ENCODE peak calls at places on chromosomes 4 and X, in seven cellular contexts. One of them, this sample, is unnamed.

GRCh38 chr4:122152699-122153328 is 683 bp downstream of the BLTP1 start:
- DNase-seq in colonic mucosa: peak
- DNase-seq in neural progenitor cell: peak
- DNase-seq in GM12865: peak
- DNase-seq in bronchial epithelial cell: peak
- DNase-seq in IMR-90: peak
- DNase-seq in fibroblast of lung: peak
- DNase-seq in this sample: peak

GRCh38 chr4:123954220-123954619 is 557.6 kb downstream of the SPRY1 start:
- DNase-seq in fibroblast of lung: no peak
- DNase-seq in colonic mucosa: no peak
- DNase-seq in neural progenitor cell: no peak
- DNase-seq in bronchial epithelial cell: no peak
- DNase-seq in IMR-90: no peak
- DNase-seq in GM12865: no peak
- DNase-seq in this sample: no peak

GRCh38 chr4:81845273-81845672 is 373.6 kb upstream of the RASGEF1B start:
- DNase-seq in bronchial epithelial cell: no peak
- DNase-seq in IMR-90: no peak
- DNase-seq in GM12865: no peak
- DNase-seq in fibroblast of lung: no peak
- DNase-seq in colonic mucosa: no peak
- DNase-seq in neural progenitor cell: no peak
- DNase-seq in this sample: no peak

GRCh38 chrX:40109288-40110008 is 11.7 kb upstream of the BCOR start:
- DNase-seq in IMR-90: peak
- DNase-seq in neural progenitor cell: peak
- DNase-seq in GM12865: peak
- DNase-seq in bronchial epithelial cell: no peak
- DNase-seq in colonic mucosa: peak
- DNase-seq in fibroblast of lung: peak
- DNase-seq in this sample: no peak

GRCh38 chr4:142407569-142407968 is 438.5 kb downstream of the INPP4B start:
- DNase-seq in fibroblast of lung: peak
- DNase-seq in colonic mucosa: no peak
- DNase-seq in bronchial epithelial cell: no peak
- DNase-seq in IMR-90: no peak
- DNase-seq in GM12865: no peak
- DNase-seq in neural progenitor cell: no peak
- DNase-seq in this sample: no peak

GRCh38 chrX:11351375-11352295 is 58.4 kb downstream of the AMELX start:
- DNase-seq in fibroblast of lung: peak
- DNase-seq in GM12865: no peak
- DNase-seq in neural progenitor cell: no peak
- DNase-seq in IMR-90: peak
- DNase-seq in colonic mucosa: peak
- DNase-seq in bronchial epithelial cell: no peak
- DNase-seq in this sample: no peak

GRCh38 chr4:124018383-124019317 is 622.1 kb downstream of the SPRY1 start:
- DNase-seq in neural progenitor cell: no peak
- DNase-seq in colonic mucosa: no peak
- DNase-seq in IMR-90: peak
- DNase-seq in GM12865: peak
- DNase-seq in bronchial epithelial cell: no peak
- DNase-seq in fibroblast of lung: peak
- DNase-seq in this sample: peak

GRCh38 chrX:46547857-46548256 is 2.6 kb upstream of the ZNF674 start:
- DNase-seq in colonic mucosa: no peak
- DNase-seq in bronchial epithelial cell: peak
- DNase-seq in fibroblast of lung: peak
- DNase-seq in IMR-90: peak
- DNase-seq in GM12865: no peak
- DNase-seq in neural progenitor cell: no peak
- DNase-seq in this sample: no peak

GRCh38 chr4:139030614-139031235 is 15.1 kb downstream of the NOCT start:
- DNase-seq in fibroblast of lung: peak
- DNase-seq in GM12865: peak
- DNase-seq in bronchial epithelial cell: peak
- DNase-seq in neural progenitor cell: peak
- DNase-seq in colonic mucosa: peak
- DNase-seq in IMR-90: peak
- DNase-seq in this sample: peak

GRCh38 chrX:82589410-82589809 is 918.7 kb upstream of the POU3F4 start:
- DNase-seq in colonic mucosa: no peak
- DNase-seq in fibroblast of lung: peak
- DNase-seq in neural progenitor cell: no peak
- DNase-seq in GM12865: no peak
- DNase-seq in bronchial epithelial cell: peak
- DNase-seq in IMR-90: no peak
- DNase-seq in this sample: no peak

GRCh38 chrX:10072786-10073568 is 83.8 kb upstream of the CLCN4 start:
- DNase-seq in GM12865: no peak
- DNase-seq in fibroblast of lung: no peak
- DNase-seq in colonic mucosa: no peak
- DNase-seq in bronchial epithelial cell: no peak
- DNase-seq in neural progenitor cell: no peak
- DNase-seq in IMR-90: no peak
- DNase-seq in this sample: no peak

GRCh38 chr4:1992468-1993168 is 16.2 kb downstream of the NELFA start:
- DNase-seq in colonic mucosa: no peak
- DNase-seq in IMR-90: no peak
- DNase-seq in GM12865: no peak
- DNase-seq in neural progenitor cell: peak
- DNase-seq in fibroblast of lung: no peak
- DNase-seq in bronchial epithelial cell: no peak
- DNase-seq in this sample: no peak

GRCh38 chr4:108044951-108045686 is 55.4 kb downstream of the HADH start:
- DNase-seq in colonic mucosa: no peak
- DNase-seq in bronchial epithelial cell: peak
- DNase-seq in fibroblast of lung: no peak
- DNase-seq in neural progenitor cell: no peak
- DNase-seq in GM12865: no peak
- DNase-seq in IMR-90: no peak
- DNase-seq in this sample: no peak

GRCh38 chrX:9438950-9439494 is 25.8 kb upstream of the TBL1X start:
- DNase-seq in IMR-90: peak
- DNase-seq in neural progenitor cell: no peak
- DNase-seq in colonic mucosa: no peak
- DNase-seq in GM12865: no peak
- DNase-seq in bronchial epithelial cell: no peak
- DNase-seq in fibroblast of lung: no peak
- DNase-seq in this sample: no peak

GRCh38 chr4:84433603-84434232 is 65.4 kb downstream of the NKX6-1 start:
- DNase-seq in fibroblast of lung: no peak
- DNase-seq in colonic mucosa: no peak
- DNase-seq in GM12865: no peak
- DNase-seq in neural progenitor cell: no peak
- DNase-seq in bronchial epithelial cell: no peak
- DNase-seq in IMR-90: no peak
- DNase-seq in this sample: no peak

GRCh38 chr4:3322059-3322550 is 29.3 kb downstream of the RGS12 start:
- DNase-seq in fibroblast of lung: peak
- DNase-seq in GM12865: no peak
- DNase-seq in bronchial epithelial cell: no peak
- DNase-seq in IMR-90: peak
- DNase-seq in colonic mucosa: peak
- DNase-seq in neural progenitor cell: peak
- DNase-seq in this sample: no peak

GRCh38 chr4:110634320-110635154 is 11.7 kb upstream of the PITX2 start:
- DNase-seq in bronchial epithelial cell: no peak
- DNase-seq in GM12865: no peak
- DNase-seq in fibroblast of lung: no peak
- DNase-seq in colonic mucosa: no peak
- DNase-seq in IMR-90: no peak
- DNase-seq in neural progenitor cell: no peak
- DNase-seq in this sample: peak

GRCh38 chrX:48474127-48474526 is 1.9 kb upstream of the FTSJ1 start:
- DNase-seq in neural progenitor cell: peak
- DNase-seq in bronchial epithelial cell: no peak
- DNase-seq in colonic mucosa: no peak
- DNase-seq in GM12865: peak
- DNase-seq in IMR-90: no peak
- DNase-seq in fibroblast of lung: peak
- DNase-seq in this sample: no peak
- TF ChIP-seq CTCF in neural progenitor cell: peak
- TF ChIP-seq CTCF in bronchial epithelial cell: peak
- TF ChIP-seq CTCF in colonic mucosa: no peak
- TF ChIP-seq CTCF in GM12865: peak
- TF ChIP-seq CTCF in IMR-90: peak
- TF ChIP-seq CTCF in fibroblast of lung: peak
- TF ChIP-seq CTCF in this sample: peak

DNA sequence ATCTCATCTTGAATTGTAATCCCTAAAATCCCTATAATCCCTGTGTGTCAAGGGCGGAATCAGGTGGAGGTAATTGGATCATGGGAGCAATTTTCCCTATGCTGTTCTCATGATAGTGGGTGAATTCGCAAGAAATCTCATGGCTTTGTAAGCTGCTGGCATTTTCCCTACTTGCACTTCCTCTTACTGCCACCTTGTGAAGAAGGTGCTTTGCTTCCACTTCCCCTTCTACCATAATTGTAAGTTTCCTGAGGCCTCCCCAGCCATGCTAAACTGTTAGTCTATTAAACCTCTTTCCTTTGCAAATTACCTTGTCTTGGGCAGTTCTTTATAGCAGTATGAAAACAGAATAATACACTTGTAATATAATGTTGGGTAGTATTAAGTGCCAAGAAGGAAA is 1087.4 kb upstream of the SLIT2 start:
- DNase-seq in colonic mucosa: no peak
- DNase-seq in IMR-90: no peak
- DNase-seq in neural progenitor cell: no peak
- DNase-seq in bronchial epithelial cell: no peak
- DNase-seq in fibroblast of lung: no peak
- DNase-seq in GM12865: no peak
- DNase-seq in this sample: no peak
- TF ChIP-seq CTCF in colonic mucosa: no peak
- TF ChIP-seq CTCF in IMR-90: no peak
- TF ChIP-seq CTCF in neural progenitor cell: no peak
- TF ChIP-seq CTCF in bronchial epithelial cell: no peak
- TF ChIP-seq CTCF in fibroblast of lung: no peak
- TF ChIP-seq CTCF in GM12865: no peak
- TF ChIP-seq CTCF in this sample: peak

GRCh38 chr4:24033626-24034025 is 143.8 kb upstream of the PPARGC1A start:
- DNase-seq in bronchial epithelial cell: no peak
- DNase-seq in colonic mucosa: no peak
- DNase-seq in IMR-90: peak
- DNase-seq in fibroblast of lung: no peak
- DNase-seq in neural progenitor cell: no peak
- DNase-seq in GM12865: no peak
- DNase-seq in this sample: no peak

DNA sequence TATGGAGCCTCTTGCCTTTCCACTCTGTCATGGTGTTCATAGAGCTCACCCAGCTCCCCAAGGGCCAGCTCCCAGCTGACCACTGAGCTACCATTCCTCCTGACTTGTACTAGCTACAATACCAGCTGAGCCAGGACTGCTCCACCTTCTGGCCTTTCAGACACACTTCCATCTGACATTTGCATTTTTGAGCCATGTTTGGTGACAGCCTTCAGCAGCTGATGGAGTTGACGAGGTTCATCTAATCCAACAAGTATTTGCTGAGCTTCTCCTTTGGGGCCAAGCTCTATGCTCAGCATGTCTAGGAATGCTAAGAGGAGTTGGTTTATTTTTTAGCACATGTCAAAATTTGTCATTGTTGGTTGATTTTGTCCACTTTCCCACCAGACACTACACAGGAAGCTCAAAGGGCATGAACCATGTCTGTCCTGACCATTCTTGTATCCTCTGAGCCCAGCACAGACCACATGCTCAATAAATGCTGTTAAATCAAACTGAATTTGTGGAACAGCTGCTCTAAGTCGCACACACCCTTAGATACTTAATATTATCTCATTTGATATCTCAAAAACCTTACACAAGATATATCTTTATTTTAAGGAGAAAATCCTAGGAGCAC is 142.6 kb upstream of the PPARGC1A start:
- DNase-seq in fibroblast of lung: peak
- DNase-seq in neural progenitor cell: peak
- DNase-seq in bronchial epithelial cell: peak
- DNase-seq in colonic mucosa: no peak
- DNase-seq in IMR-90: peak
- DNase-seq in GM12865: peak
- DNase-seq in this sample: peak
- TF ChIP-seq CTCF in fibroblast of lung: peak
- TF ChIP-seq CTCF in neural progenitor cell: peak
- TF ChIP-seq CTCF in bronchial epithelial cell: peak
- TF ChIP-seq CTCF in colonic mucosa: no peak
- TF ChIP-seq CTCF in IMR-90: no peak
- TF ChIP-seq CTCF in GM12865: no peak
- TF ChIP-seq CTCF in this sample: no peak

GRCh38 chrX:153725039-153725831 is 579 bp downstream of the ABCD1 start:
- DNase-seq in colonic mucosa: no peak
- DNase-seq in bronchial epithelial cell: no peak
- DNase-seq in fibroblast of lung: no peak
- DNase-seq in neural progenitor cell: peak
- DNase-seq in GM12865: peak
- DNase-seq in IMR-90: no peak
- DNase-seq in this sample: peak

GRCh38 chrX:153728095-153728494 is 3.4 kb downstream of the ABCD1 start:
- DNase-seq in colonic mucosa: no peak
- DNase-seq in GM12865: no peak
- DNase-seq in IMR-90: no peak
- DNase-seq in fibroblast of lung: no peak
- DNase-seq in neural progenitor cell: no peak
- DNase-seq in bronchial epithelial cell: no peak
- DNase-seq in this sample: no peak

GRCh38 chrX:153725832-153726285 is 1.2 kb downstream of the ABCD1 start:
- DNase-seq in IMR-90: no peak
- DNase-seq in neural progenitor cell: no peak
- DNase-seq in bronchial epithelial cell: no peak
- DNase-seq in fibroblast of lung: no peak
- DNase-seq in GM12865: peak
- DNase-seq in colonic mucosa: no peak
- DNase-seq in this sample: no peak

GRCh38 chrX:153727108-153727931 is 2.7 kb downstream of the ABCD1 start:
- DNase-seq in GM12865: peak
- DNase-seq in IMR-90: no peak
- DNase-seq in bronchial epithelial cell: no peak
- DNase-seq in fibroblast of lung: peak
- DNase-seq in colonic mucosa: peak
- DNase-seq in neural progenitor cell: no peak
- DNase-seq in this sample: peak

DNA sequence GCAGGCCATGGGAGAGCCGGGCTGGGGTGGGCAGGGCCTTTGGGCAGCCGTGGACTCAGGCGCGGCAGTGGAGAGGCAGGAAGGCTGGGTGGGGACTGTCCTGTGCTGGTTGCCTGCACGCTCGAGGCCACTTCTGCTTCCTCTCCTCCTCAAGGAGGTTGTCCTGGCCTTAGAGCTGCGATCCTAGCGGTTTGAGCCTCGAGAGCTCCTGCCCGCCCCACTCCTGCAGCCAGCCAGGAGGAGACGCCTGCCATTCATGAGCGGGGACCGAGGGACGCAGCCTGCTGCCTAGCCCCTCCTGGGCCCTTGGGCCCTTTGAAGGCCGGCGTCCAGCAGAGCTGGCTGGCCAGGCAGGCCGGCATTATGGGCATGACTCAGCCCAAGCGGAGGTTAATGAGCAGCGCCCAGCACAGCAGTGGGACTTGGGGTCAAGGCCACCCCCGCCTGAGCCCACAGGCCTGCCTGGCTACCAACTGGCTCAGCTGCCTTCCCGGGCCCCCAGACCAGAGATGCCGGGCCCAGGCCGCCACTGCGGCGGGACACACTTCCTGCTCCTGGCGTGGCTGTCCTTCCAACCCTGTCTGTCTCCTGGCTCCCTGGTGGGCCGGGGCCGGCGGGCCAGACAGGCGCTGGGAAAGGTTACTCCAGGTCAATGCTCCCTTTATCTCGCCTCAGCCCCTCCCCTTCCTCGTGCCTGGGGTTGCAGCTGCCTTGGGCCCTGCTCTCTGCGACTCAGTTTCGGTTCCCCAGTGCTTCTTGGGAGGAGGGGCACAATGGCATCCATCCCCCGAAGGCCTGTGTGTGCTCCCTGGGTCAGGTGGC is 1.8 kb downstream of the ABCD1 start:
- DNase-seq in bronchial epithelial cell: no peak
- DNase-seq in neural progenitor cell: peak
- DNase-seq in colonic mucosa: peak
- DNase-seq in IMR-90: peak
- DNase-seq in fibroblast of lung: peak
- DNase-seq in GM12865: peak
- DNase-seq in this sample: peak
- TF ChIP-seq CTCF in bronchial epithelial cell: no peak
- TF ChIP-seq CTCF in neural progenitor cell: no peak
- TF ChIP-seq CTCF in colonic mucosa: no peak
- TF ChIP-seq CTCF in IMR-90: no peak
- TF ChIP-seq CTCF in fibroblast of lung: no peak
- TF ChIP-seq CTCF in GM12865: no peak
- TF ChIP-seq CTCF in this sample: no peak

This sample was measured in GM13977.